ENCODE peak calls at places on chromosome 17, in five cellular contexts. O, Y, Q, P and Z are unnamed samples.

GRCh38 chr17:57902117-57902799 is 52.4 kb upstream of the MRPS23 start:
- DNase-seq in Q (no peak), Y (no peak), O (no peak), P (no peak), Z (no peak)

GRCh38 chr17:1977583-1978395 is 47.3 kb downstream of the RTN4RL1 start:
- DNase-seq in Q (no peak), P (peak), O (no peak), Y (no peak), Z (no peak)

GRCh38 chr17:65564793-65565192 is 3.3 kb upstream of the AXIN2 start:
- DNase-seq in P (peak), O (peak), Y (peak), Q (no peak), Z (no peak)

GRCh38 chr17:2295575-2295974 is 8.0 kb downstream of the SMG6 start:
- DNase-seq in P (no peak), Y (no peak), Q (no peak), O (peak), Z (no peak)

GRCh38 chr17:1040216-1040600 is 43.3 kb downstream of the TIMM22 start:
- DNase-seq in O (no peak), Y (no peak), P (no peak), Q (peak), Z (no peak)

GRCh38 chr17:39776267-39776666 is 38.5 kb downstream of the GRB7 start:
- DNase-seq in Y (no peak), P (no peak), O (no peak), Q (no peak), Z (no peak)

GRCh38 chr17:62067165-62068145 is 2.4 kb upstream of the MED13 start:
- DNase-seq in P (no peak), O (no peak), Q (no peak), Y (no peak), Z (no peak)

GRCh38 chr17:82065638-82066303 is at the start of gene DUS1L:
- DNase-seq in Y (peak), O (peak), Q (peak), P (peak), Z (peak)

GRCh38 chr17:36104601-36105000 is 974 bp downstream of the CCL4 start:
- DNase-seq in P (no peak), Y (no peak), O (no peak), Q (no peak), Z (no peak)

GRCh38 chr17:19726615-19727376 is 10.4 kb upstream of the SLC47A2 start:
- DNase-seq in P (no peak), Q (no peak), O (no peak), Y (no peak), Z (no peak)

GRCh38 chr17:55727920-55728319 is 5.3 kb upstream of the TMEM100 start:
- DNase-seq in Q (no peak), Y (no peak), O (no peak), P (no peak), Z (no peak)

GRCh38 chr17:58416937-58417299 is 416 bp downstream of the RNF43 start:
- DNase-seq in Y (no peak), P (no peak), Q (no peak), O (no peak), Z (no peak)

GRCh38 chr17:1612400-1612799 is 16.2 kb downstream of the SLC43A2 start:
- DNase-seq in P (no peak), O (no peak), Q (no peak), Y (no peak), Z (no peak)

GRCh38 chr17:12078791-12079190 is 58.1 kb downstream of the MAP2K4 start:
- DNase-seq in Q (no peak), Y (no peak), O (peak), P (no peak), Z (no peak)

GRCh38 chr17:54530398-54530797 is 370.3 kb upstream of the TOM1L1 start:
- DNase-seq in Y (no peak), O (no peak), P (no peak), Q (no peak), Z (no peak)

GRCh38 chr17:78359936-78360370 is at the start of gene SOCS3:
- DNase-seq in P (peak), Q (peak), Y (peak), O (peak), Z (peak)

GRCh38 chr17:29577778-29578211 is 9.3 kb downstream of the TP53I13 start:
- DNase-seq in Q (no peak), O (peak), P (no peak), Y (peak), Z (no peak)

GRCh38 chr17:6456321-6456720 is 12.1 kb downstream of the PIMREG start:
- DNase-seq in Y (no peak), P (no peak), Q (no peak), O (no peak), Z (no peak)

GRCh38 chr17:6454495-6455320 is 10.5 kb downstream of the PIMREG start:
- DNase-seq in P (no peak), O (no peak), Y (no peak), Q (no peak), Z (no peak)

GRCh38 chr17:6456914-6457687 is 12.8 kb downstream of the PIMREG start:
- DNase-seq in Y (no peak), O (peak), P (no peak), Q (no peak), Z (peak)

GRCh38 chr17:6453279-6454024 is 9.2 kb downstream of the PIMREG start:
- DNase-seq in O (no peak), Q (no peak), P (no peak), Y (no peak), Z (no peak)

GRCh38 chr17:6455321-6455705 is 11.1 kb downstream of the PIMREG start:
- DNase-seq in P (no peak), Y (no peak), O (peak), Q (no peak), Z (no peak)
- TF ChIP-seq POLR2A in P (no peak), Y (no peak), O (no peak), Q (no peak), Z (no peak)

DNA sequence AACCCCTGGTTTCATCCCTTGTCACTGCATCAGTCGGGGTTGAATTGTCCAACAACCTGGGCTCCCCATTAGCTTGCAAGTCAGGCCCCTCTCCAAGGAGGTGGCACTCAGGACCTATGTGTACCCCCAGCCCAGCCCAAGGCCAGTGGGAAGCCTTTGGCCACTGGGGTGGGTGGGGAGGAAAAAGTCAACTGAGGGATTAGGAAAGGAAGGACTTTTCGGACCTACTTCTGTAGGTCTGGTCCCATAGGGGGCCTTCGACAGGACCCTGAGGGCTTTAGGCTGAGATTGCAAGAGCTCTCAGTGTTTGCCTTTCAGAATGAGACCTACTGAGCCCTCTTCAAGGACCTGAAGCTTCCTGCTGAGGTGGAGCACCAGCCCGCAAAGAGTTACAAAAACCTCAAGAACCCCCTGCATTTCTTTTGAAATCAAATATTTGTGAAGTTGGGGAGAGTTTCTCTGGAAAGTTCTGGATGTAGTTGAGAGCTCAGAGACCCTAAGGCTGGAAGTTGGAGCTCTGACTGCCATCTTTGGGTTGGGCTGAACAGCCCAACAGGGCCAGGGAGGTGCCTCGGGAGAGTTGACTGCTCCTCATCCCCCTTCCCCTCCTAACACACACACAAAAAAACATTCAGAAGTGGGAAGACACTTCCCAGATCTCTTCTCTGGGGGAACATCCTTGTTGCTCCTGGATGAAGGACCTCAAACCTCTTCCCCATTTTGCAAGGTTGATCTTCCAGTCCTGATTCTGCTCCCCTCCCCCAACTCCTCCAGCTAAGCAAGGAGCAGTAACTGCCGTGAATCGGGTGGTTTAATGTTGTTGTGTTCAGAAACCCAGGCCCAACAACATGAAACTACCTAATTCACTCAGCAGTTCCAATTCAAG is 5.8 kb upstream of the HOXB9 start:
- DNase-seq in P (no peak), Q (no peak), Y (no peak), O (no peak), Z (no peak)
- TF ChIP-seq POLR2A in P (no peak), Q (no peak), Y (no peak), O (no peak), Z (no peak)

DNA sequence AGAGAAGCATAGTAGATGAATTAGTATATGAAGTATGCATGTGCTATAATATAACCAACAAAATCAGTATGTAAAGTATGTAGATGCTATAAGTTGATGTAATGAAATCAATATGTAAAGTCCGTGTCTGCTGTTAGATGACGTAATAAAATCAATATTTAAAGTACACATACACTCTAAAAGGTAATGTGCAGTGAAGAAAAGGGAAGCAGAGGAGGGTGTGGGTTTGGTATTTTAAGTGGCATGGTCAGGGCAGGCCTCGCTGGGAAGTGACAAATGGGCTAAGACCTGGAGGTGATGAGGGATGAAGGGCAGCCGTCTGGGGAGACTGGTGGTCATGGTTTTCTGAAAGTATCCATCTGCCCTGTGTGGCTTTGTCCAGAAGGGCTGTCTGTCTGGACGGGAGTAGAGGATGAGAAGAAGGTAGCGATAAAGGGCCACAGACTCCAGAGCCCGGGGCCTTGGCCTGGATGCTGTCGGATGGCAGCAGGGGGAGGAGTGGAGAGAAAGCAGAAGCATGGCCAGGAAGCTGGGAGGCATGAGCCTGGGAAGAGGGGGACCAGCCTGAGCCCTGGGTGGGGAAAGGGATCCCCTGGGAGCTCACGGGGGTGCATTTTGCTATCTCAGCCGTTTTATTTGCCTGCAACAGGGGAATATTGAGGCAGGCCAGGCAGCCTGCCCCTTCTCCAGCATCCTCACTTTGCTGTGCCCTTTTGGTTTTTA is 121.6 kb downstream of the NTN1 start:
- DNase-seq in Q (no peak), Y (no peak), O (no peak), P (no peak), Z (no peak)
- TF ChIP-seq POLR2A in Q (no peak), Y (no peak), O (no peak), P (no peak), Z (no peak)

GRCh38 chr17:75517277-75517865 is 1.0 kb downstream of the TSEN54 start:
- DNase-seq in Y (no peak), Q (no peak), P (no peak), O (no peak), Z (no peak)

GRCh38 chr17:75515523-75516254 is at the start of gene CASKIN2:
- DNase-seq in Q (peak), Y (peak), O (peak), P (peak), Z (peak)

GRCh38 chr17:75515229-75515522 is 161 bp downstream of the CASKIN2 start:
- DNase-seq in Q (no peak), Y (no peak), P (no peak), O (no peak), Z (no peak)

GRCh38 chr17:75516619-75517276 is 420 bp downstream of the TSEN54 start:
- DNase-seq in Q (no peak), O (no peak), Y (peak), P (no peak), Z (peak)

GRCh38 chr17:75516255-75516618 is at the start of gene TSEN54:
- DNase-seq in O (peak), P (peak), Q (peak), Y (peak), Z (peak)
- TF ChIP-seq POLR2A in O (no peak), P (no peak), Q (no peak), Y (peak), Z (no peak)

DNA sequence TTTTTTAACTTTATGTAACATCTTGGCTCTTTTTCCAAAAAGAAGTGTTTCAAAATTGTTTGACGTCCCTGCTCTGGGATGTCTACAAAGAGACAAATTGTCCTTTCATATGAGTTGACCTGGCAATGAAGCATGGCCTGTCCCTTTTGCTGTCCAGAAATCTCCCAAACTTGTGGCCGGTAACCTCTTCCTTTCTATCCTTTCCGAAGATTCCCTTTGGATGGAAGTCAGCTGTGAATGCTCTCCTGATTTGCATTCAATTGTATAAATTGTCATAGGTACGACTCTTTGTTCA is 40.9 kb upstream of the FAM20A start:
- DNase-seq in O (no peak), Q (peak), Y (no peak), P (no peak), Z (no peak)
- TF ChIP-seq POLR2A in O (no peak), Q (no peak), Y (no peak), P (no peak), Z (no peak)

GRCh38 chr17:63774141-63774981 is at the start of gene DDX42:
- DNase-seq in Y (peak), P (peak), Q (no peak), O (peak), Z (peak)
- TF ChIP-seq POLR2A in Y (peak), P (no peak), Q (peak), O (no peak), Z (no peak)

GRCh38 chr17:18258356-18259038 is at the start of gene FLII:
- DNase-seq in Q (peak), O (peak), P (peak), Y (peak), Z (peak)
- TF ChIP-seq POLR2A in Q (peak), O (peak), P (no peak), Y (peak), Z (peak)

GRCh38 chr17:76560877-76561221 is 21.0 kb downstream of the PRCD start:
- DNase-seq in O (no peak), Y (no peak), Q (no peak), P (no peak), Z (no peak)

GRCh38 chr17:76560036-76560876 is 20.4 kb downstream of the PRCD start:
- DNase-seq in O (no peak), P (no peak), Y (no peak), Q (no peak), Z (no peak)

GRCh38 chr17:76558210-76559095 is 18.6 kb downstream of the PRCD start:
- DNase-seq in Y (no peak), Q (no peak), P (no peak), O (peak), Z (peak)

GRCh38 chr17:76556759-76557367 is 17.0 kb downstream of the PRCD start:
- DNase-seq in O (peak), Q (no peak), Y (no peak), P (no peak), Z (peak)

DNA sequence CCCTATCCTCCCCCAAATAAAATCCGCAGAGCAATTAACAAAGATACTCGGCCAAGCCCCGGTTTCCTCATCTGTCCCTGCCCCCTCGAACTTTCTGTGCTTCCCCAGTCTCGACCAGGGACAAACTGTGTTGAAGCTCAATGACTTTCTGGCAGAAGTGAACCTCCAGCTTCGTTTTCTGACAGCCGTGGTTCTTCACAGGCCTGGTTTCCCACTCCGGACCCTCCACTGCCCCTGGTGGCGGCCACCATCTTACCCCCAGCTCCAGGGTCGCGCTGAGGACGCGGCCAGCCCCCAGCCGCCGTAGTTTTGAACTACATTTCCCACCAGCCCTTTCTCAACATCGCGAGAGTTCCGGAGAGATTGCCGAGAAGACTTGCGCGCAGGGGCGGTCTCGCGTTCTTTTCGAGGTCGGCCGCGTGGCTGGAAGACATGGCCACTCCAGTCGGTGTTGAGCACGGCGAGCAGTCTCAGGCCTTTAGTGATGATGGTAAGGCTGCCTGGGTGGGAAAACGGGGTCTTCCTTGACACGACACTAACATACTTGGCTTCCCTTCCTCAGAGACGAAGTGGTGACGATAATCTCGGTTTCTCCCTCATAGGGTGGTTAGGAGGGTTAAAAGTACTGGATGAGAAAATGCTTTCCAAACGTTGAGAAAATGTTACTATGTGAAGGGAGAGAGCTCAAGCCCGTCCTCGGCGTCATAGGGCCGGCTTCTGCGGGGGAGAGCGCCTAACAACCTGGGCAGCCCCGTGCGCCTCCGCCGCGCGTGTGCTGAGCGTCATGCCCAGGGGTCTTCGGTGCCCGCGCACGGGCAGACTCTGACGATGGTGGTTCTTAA is 17.7 kb downstream of the PRCD start:
- DNase-seq in P (peak), O (peak), Q (peak), Y (peak), Z (peak)
- TF ChIP-seq POLR2A in P (peak), O (peak), Q (peak), Y (peak), Z (peak)

DNA sequence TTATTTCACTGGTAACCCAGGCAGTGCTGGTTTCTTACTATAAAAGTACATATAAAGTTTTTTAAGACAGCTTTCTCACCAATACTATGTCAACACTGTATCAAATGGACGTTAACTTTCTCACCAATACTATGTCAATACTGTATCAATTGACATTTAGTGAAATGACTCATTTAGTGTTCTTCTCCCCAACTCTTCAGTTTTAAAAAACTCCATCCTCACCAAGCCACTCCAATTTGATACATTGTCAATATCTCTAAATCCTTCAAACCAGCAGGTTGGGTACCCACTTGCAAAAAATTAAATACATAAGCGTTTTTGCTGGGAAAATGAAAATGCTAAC is 4.8 kb downstream of the TOB1 start:
- DNase-seq in O (no peak), P (no peak), Y (no peak), Q (no peak), Z (no peak)
- TF ChIP-seq POLR2A in O (no peak), P (no peak), Y (no peak), Q (no peak), Z (no peak)

GRCh38 chr17:3656755-3657587 is 11.4 kb downstream of the TAX1BP3 start:
- DNase-seq in O (no peak), Q (no peak), Y (no peak), P (no peak), Z (no peak)

GRCh38 chr17:3657588-3657869 is 10.8 kb downstream of the TAX1BP3 start:
- DNase-seq in O (no peak), P (no peak), Y (no peak), Q (no peak), Z (no peak)

GRCh38 chr17:3656353-3656752 is 12.0 kb downstream of the TAX1BP3 start:
- DNase-seq in Q (no peak), O (no peak), Y (no peak), P (no peak), Z (no peak)

GRCh38 chr17:3657874-3658783 is 10.2 kb downstream of the TAX1BP3 start:
- DNase-seq in Q (no peak), Y (no peak), O (no peak), P (no peak), Z (no peak)

GRCh38 chr17:3655766-3656165 is 12.6 kb downstream of the TAX1BP3 start:
- DNase-seq in Y (no peak), O (no peak), P (no peak), Q (no peak), Z (no peak)
- TF ChIP-seq POLR2A in Y (no peak), O (no peak), P (no peak), Q (no peak), Z (no peak)